ENCODE peak calls at places on chromosome 10, in ten cellular contexts. One of them, this sample, is unnamed.

GRCh38 chr10:47353351-47353750 is 5.2 kb downstream of the RBP3 start:
- DNase-seq in cardiac muscle cell: no peak
- DNase-seq in OCI-LY7: no peak
- DNase-seq in astrocyte of the spinal cord: no peak
- DNase-seq in GM10248: no peak
- DNase-seq in AG09319: no peak
- DNase-seq in spleen: peak; percentile 59
- DNase-seq in CD8-positive, alpha-beta T cell: no peak
- DNase-seq in sigmoid colon: no peak
- DNase-seq in GM12878: no peak
- DNase-seq in this sample: no peak

GRCh38 chr10:98967601-98968000 is 268.1 kb downstream of the HPSE2 start:
- DNase-seq in cardiac muscle cell: peak; percentile 51
- DNase-seq in OCI-LY7: no peak
- DNase-seq in astrocyte of the spinal cord: peak; percentile 36
- DNase-seq in GM10248: no peak
- DNase-seq in AG09319: no peak
- DNase-seq in spleen: no peak
- DNase-seq in CD8-positive, alpha-beta T cell: no peak
- DNase-seq in sigmoid colon: no peak
- DNase-seq in GM12878: no peak
- DNase-seq in this sample: no peak

GRCh38 chr10:57579926-57580325 is 687.8 kb downstream of the IPMK start:
- DNase-seq in cardiac muscle cell: peak; percentile 16
- DNase-seq in OCI-LY7: peak; percentile 8
- DNase-seq in astrocyte of the spinal cord: peak; percentile 24
- DNase-seq in GM10248: no peak
- DNase-seq in AG09319: no peak
- DNase-seq in spleen: no peak
- DNase-seq in CD8-positive, alpha-beta T cell: no peak
- DNase-seq in sigmoid colon: no peak
- DNase-seq in GM12878: no peak
- DNase-seq in this sample: no peak

GRCh38 chr10:79322616-79323566 is 24.4 kb upstream of the PPIF start:
- DNase-seq in cardiac muscle cell: peak; percentile 87
- DNase-seq in OCI-LY7: no peak
- DNase-seq in astrocyte of the spinal cord: peak; percentile 91
- DNase-seq in GM10248: no peak
- DNase-seq in AG09319: peak; percentile 53
- DNase-seq in spleen: peak; percentile 87
- DNase-seq in CD8-positive, alpha-beta T cell: peak; percentile 81
- DNase-seq in sigmoid colon: peak; percentile 88
- DNase-seq in GM12878: peak; percentile 46
- DNase-seq in this sample: no peak

GRCh38 chr10:5252177-5253037 is 55.8 kb downstream of the AKR1C4 start:
- DNase-seq in cardiac muscle cell: peak; percentile 27
- DNase-seq in OCI-LY7: no peak
- DNase-seq in astrocyte of the spinal cord: no peak
- DNase-seq in GM10248: no peak
- DNase-seq in AG09319: no peak
- DNase-seq in spleen: peak; percentile 50
- DNase-seq in CD8-positive, alpha-beta T cell: no peak
- DNase-seq in sigmoid colon: no peak
- DNase-seq in GM12878: no peak
- DNase-seq in this sample: no peak

GRCh38 chr10:27448926-27449325 is 55.2 kb upstream of the RAB18 start:
- DNase-seq in cardiac muscle cell: peak; percentile 8
- DNase-seq in OCI-LY7: no peak
- DNase-seq in astrocyte of the spinal cord: peak; percentile 48
- DNase-seq in GM10248: no peak
- DNase-seq in AG09319: no peak
- DNase-seq in spleen: no peak
- DNase-seq in CD8-positive, alpha-beta T cell: no peak
- DNase-seq in sigmoid colon: no peak
- DNase-seq in GM12878: no peak
- DNase-seq in this sample: no peak

GRCh38 chr10:21482821-21483220 is 42.7 kb downstream of the SKIDA1 start:
- DNase-seq in cardiac muscle cell: no peak
- DNase-seq in OCI-LY7: no peak
- DNase-seq in astrocyte of the spinal cord: no peak
- DNase-seq in GM10248: peak; percentile 2
- DNase-seq in AG09319: no peak
- DNase-seq in spleen: no peak
- DNase-seq in CD8-positive, alpha-beta T cell: no peak
- DNase-seq in sigmoid colon: no peak
- DNase-seq in GM12878: no peak
- DNase-seq in this sample: no peak

GRCh38 chr10:49170632-49171325 is 17.4 kb downstream of the TMEM273 start:
- DNase-seq in cardiac muscle cell: no peak
- DNase-seq in OCI-LY7: no peak
- DNase-seq in astrocyte of the spinal cord: no peak
- DNase-seq in GM10248: no peak
- DNase-seq in AG09319: no peak
- DNase-seq in spleen: peak; percentile 70
- DNase-seq in CD8-positive, alpha-beta T cell: no peak
- DNase-seq in sigmoid colon: no peak
- DNase-seq in GM12878: no peak
- DNase-seq in this sample: no peak

GRCh38 chr10:122168598-122168997 is 102.5 kb upstream of the BTBD16 start:
- DNase-seq in cardiac muscle cell: peak; percentile 6
- DNase-seq in OCI-LY7: no peak
- DNase-seq in astrocyte of the spinal cord: no peak
- DNase-seq in GM10248: no peak
- DNase-seq in AG09319: no peak
- DNase-seq in spleen: no peak
- DNase-seq in CD8-positive, alpha-beta T cell: no peak
- DNase-seq in sigmoid colon: no peak
- DNase-seq in GM12878: no peak
- DNase-seq in this sample: no peak

GRCh38 chr10:126576336-126576735 is 94.2 kb downstream of the C10orf90 start:
- DNase-seq in cardiac muscle cell: peak; percentile 36
- DNase-seq in OCI-LY7: no peak
- DNase-seq in astrocyte of the spinal cord: peak; percentile 83
- DNase-seq in GM10248: no peak
- DNase-seq in AG09319: no peak
- DNase-seq in spleen: no peak
- DNase-seq in CD8-positive, alpha-beta T cell: no peak
- DNase-seq in sigmoid colon: no peak
- DNase-seq in GM12878: no peak
- DNase-seq in this sample: no peak

GRCh38 chr10:78331391-78331922 is 297.8 kb downstream of the RPS24 start:
- DNase-seq in cardiac muscle cell: peak; percentile 42
- DNase-seq in OCI-LY7: no peak
- DNase-seq in astrocyte of the spinal cord: peak; percentile 63
- DNase-seq in GM10248: no peak
- DNase-seq in AG09319: no peak
- DNase-seq in spleen: no peak
- DNase-seq in CD8-positive, alpha-beta T cell: no peak
- DNase-seq in sigmoid colon: peak; percentile 73
- DNase-seq in GM12878: no peak
- DNase-seq in this sample: no peak

GRCh38 chr10:97574374-97575100 is 2.0 kb downstream of the ANKRD2 start:
- DNase-seq in cardiac muscle cell: peak; percentile 61
- DNase-seq in OCI-LY7: no peak
- DNase-seq in astrocyte of the spinal cord: peak; percentile 58
- DNase-seq in GM10248: no peak
- DNase-seq in AG09319: no peak
- DNase-seq in spleen: peak; percentile 64
- DNase-seq in CD8-positive, alpha-beta T cell: no peak
- DNase-seq in sigmoid colon: no peak
- DNase-seq in GM12878: no peak
- DNase-seq in this sample: no peak

GRCh38 chr10:93630609-93631320 is 18.4 kb downstream of the PDE6C start:
- DNase-seq in cardiac muscle cell: no peak
- DNase-seq in OCI-LY7: no peak
- DNase-seq in astrocyte of the spinal cord: no peak
- DNase-seq in GM10248: no peak
- DNase-seq in AG09319: no peak
- DNase-seq in spleen: no peak
- DNase-seq in CD8-positive, alpha-beta T cell: no peak
- DNase-seq in sigmoid colon: no peak
- DNase-seq in GM12878: no peak
- DNase-seq in this sample: no peak

GRCh38 chr10:89793649-89794254 is 92.4 kb downstream of the KIF20B start:
- DNase-seq in cardiac muscle cell: peak; percentile 87
- DNase-seq in OCI-LY7: peak; percentile 72
- DNase-seq in astrocyte of the spinal cord: peak; percentile 79
- DNase-seq in GM10248: peak; percentile 60
- DNase-seq in AG09319: peak; percentile 34
- DNase-seq in spleen: no peak
- DNase-seq in CD8-positive, alpha-beta T cell: no peak
- DNase-seq in sigmoid colon: no peak
- DNase-seq in GM12878: peak; percentile 30
- DNase-seq in this sample: peak; percentile 40
- TF ChIP-seq CTCF in cardiac muscle cell: peak; percentile 75
- TF ChIP-seq CTCF in OCI-LY7: peak; percentile 94
- TF ChIP-seq CTCF in astrocyte of the spinal cord: peak; percentile 73
- TF ChIP-seq CTCF in GM10248: peak; percentile 76
- TF ChIP-seq CTCF in AG09319: peak; percentile 80
- TF ChIP-seq CTCF in spleen: peak; percentile 71
- TF ChIP-seq CTCF in CD8-positive, alpha-beta T cell: peak; percentile 78
- TF ChIP-seq CTCF in sigmoid colon: peak; percentile 70
- TF ChIP-seq CTCF in GM12878: peak; percentile 79
- TF ChIP-seq CTCF in this sample: peak; percentile 73

GRCh38 chr10:31708513-31708912 is 220.1 kb downstream of the ARHGAP12 start:
- DNase-seq in cardiac muscle cell: no peak
- DNase-seq in OCI-LY7: no peak
- DNase-seq in astrocyte of the spinal cord: no peak
- DNase-seq in GM10248: no peak
- DNase-seq in AG09319: no peak
- DNase-seq in spleen: no peak
- DNase-seq in CD8-positive, alpha-beta T cell: no peak
- DNase-seq in sigmoid colon: no peak
- DNase-seq in GM12878: no peak
- DNase-seq in this sample: no peak

GRCh38 chr10:31707578-31708411 is 220.8 kb downstream of the ARHGAP12 start:
- DNase-seq in cardiac muscle cell: peak; percentile 80
- DNase-seq in OCI-LY7: peak; percentile 3
- DNase-seq in astrocyte of the spinal cord: peak; percentile 86
- DNase-seq in GM10248: peak; percentile 80
- DNase-seq in AG09319: peak; percentile 32
- DNase-seq in spleen: no peak
- DNase-seq in CD8-positive, alpha-beta T cell: no peak
- DNase-seq in sigmoid colon: peak; percentile 80
- DNase-seq in GM12878: peak; percentile 90
- DNase-seq in this sample: peak; percentile 78

GRCh38 chr10:31709501-31709900 is 219.1 kb downstream of the ARHGAP12 start:
- DNase-seq in cardiac muscle cell: no peak
- DNase-seq in OCI-LY7: no peak
- DNase-seq in astrocyte of the spinal cord: no peak
- DNase-seq in GM10248: no peak
- DNase-seq in AG09319: no peak
- DNase-seq in spleen: no peak
- DNase-seq in CD8-positive, alpha-beta T cell: no peak
- DNase-seq in sigmoid colon: no peak
- DNase-seq in GM12878: no peak
- DNase-seq in this sample: no peak

GRCh38 chr10:31706921-31707571 is 221.6 kb downstream of the ARHGAP12 start:
- DNase-seq in cardiac muscle cell: peak; percentile 30
- DNase-seq in OCI-LY7: no peak
- DNase-seq in astrocyte of the spinal cord: no peak
- DNase-seq in GM10248: no peak
- DNase-seq in AG09319: no peak
- DNase-seq in spleen: peak; percentile 80
- DNase-seq in CD8-positive, alpha-beta T cell: no peak
- DNase-seq in sigmoid colon: peak; percentile 77
- DNase-seq in GM12878: no peak
- DNase-seq in this sample: peak; percentile 27

GRCh38 chr10:31709028-31709427 is 219.6 kb downstream of the ARHGAP12 start:
- DNase-seq in cardiac muscle cell: no peak
- DNase-seq in OCI-LY7: no peak
- DNase-seq in astrocyte of the spinal cord: no peak
- DNase-seq in GM10248: no peak
- DNase-seq in AG09319: no peak
- DNase-seq in spleen: no peak
- DNase-seq in CD8-positive, alpha-beta T cell: no peak
- DNase-seq in sigmoid colon: no peak
- DNase-seq in GM12878: no peak
- DNase-seq in this sample: no peak
- TF ChIP-seq CTCF in cardiac muscle cell: no peak
- TF ChIP-seq CTCF in OCI-LY7: no peak
- TF ChIP-seq CTCF in astrocyte of the spinal cord: no peak
- TF ChIP-seq CTCF in GM10248: no peak
- TF ChIP-seq CTCF in AG09319: peak; percentile 18
- TF ChIP-seq CTCF in spleen: no peak
- TF ChIP-seq CTCF in CD8-positive, alpha-beta T cell: no peak
- TF ChIP-seq CTCF in sigmoid colon: no peak
- TF ChIP-seq CTCF in GM12878: no peak
- TF ChIP-seq CTCF in this sample: peak; percentile 8

GRCh38 chr10:32376780-32377179 is 29.8 kb upstream of the EPC1 start:
- DNase-seq in cardiac muscle cell: no peak
- DNase-seq in OCI-LY7: no peak
- DNase-seq in astrocyte of the spinal cord: no peak
- DNase-seq in GM10248: no peak
- DNase-seq in AG09319: no peak
- DNase-seq in spleen: no peak
- DNase-seq in CD8-positive, alpha-beta T cell: no peak
- DNase-seq in sigmoid colon: no peak
- DNase-seq in GM12878: no peak
- DNase-seq in this sample: no peak

GRCh38 chr10:32379314-32379949 is 32.5 kb upstream of the EPC1 start:
- DNase-seq in cardiac muscle cell: peak; percentile 74
- DNase-seq in OCI-LY7: peak; percentile 73
- DNase-seq in astrocyte of the spinal cord: peak; percentile 79
- DNase-seq in GM10248: no peak
- DNase-seq in AG09319: peak; percentile 20
- DNase-seq in spleen: no peak
- DNase-seq in CD8-positive, alpha-beta T cell: no peak
- DNase-seq in sigmoid colon: no peak
- DNase-seq in GM12878: no peak
- DNase-seq in this sample: peak; percentile 53

GRCh38 chr10:32376027-32376426 is 29.1 kb upstream of the EPC1 start:
- DNase-seq in cardiac muscle cell: no peak
- DNase-seq in OCI-LY7: no peak
- DNase-seq in astrocyte of the spinal cord: no peak
- DNase-seq in GM10248: no peak
- DNase-seq in AG09319: no peak
- DNase-seq in spleen: no peak
- DNase-seq in CD8-positive, alpha-beta T cell: no peak
- DNase-seq in sigmoid colon: no peak
- DNase-seq in GM12878: no peak
- DNase-seq in this sample: no peak

GRCh38 chr10:32378371-32379301 is 31.7 kb upstream of the EPC1 start:
- DNase-seq in cardiac muscle cell: peak; percentile 90
- DNase-seq in OCI-LY7: peak; percentile 95
- DNase-seq in astrocyte of the spinal cord: peak; percentile 88
- DNase-seq in GM10248: peak; percentile 78
- DNase-seq in AG09319: peak; percentile 69
- DNase-seq in spleen: peak; percentile 98
- DNase-seq in CD8-positive, alpha-beta T cell: peak; percentile 87
- DNase-seq in sigmoid colon: peak; percentile 98
- DNase-seq in GM12878: peak; percentile 72
- DNase-seq in this sample: peak; percentile 83

GRCh38 chr10:32377458-32378370 is 30.8 kb upstream of the EPC1 start:
- DNase-seq in cardiac muscle cell: peak; percentile 51
- DNase-seq in OCI-LY7: peak; percentile 74
- DNase-seq in astrocyte of the spinal cord: peak; percentile 72
- DNase-seq in GM10248: no peak
- DNase-seq in AG09319: no peak
- DNase-seq in spleen: no peak
- DNase-seq in CD8-positive, alpha-beta T cell: peak; percentile 15
- DNase-seq in sigmoid colon: no peak
- DNase-seq in GM12878: no peak
- DNase-seq in this sample: peak; percentile 30
- TF ChIP-seq CTCF in cardiac muscle cell: peak; percentile 46
- TF ChIP-seq CTCF in OCI-LY7: peak; percentile 97
- TF ChIP-seq CTCF in astrocyte of the spinal cord: peak; percentile 45
- TF ChIP-seq CTCF in GM10248: peak; percentile 49
- TF ChIP-seq CTCF in AG09319: peak; percentile 46
- TF ChIP-seq CTCF in spleen: peak; percentile 25
- TF ChIP-seq CTCF in CD8-positive, alpha-beta T cell: peak; percentile 32
- TF ChIP-seq CTCF in sigmoid colon: peak; percentile 15
- TF ChIP-seq CTCF in GM12878: peak; percentile 49
- TF ChIP-seq CTCF in this sample: peak; percentile 45

GRCh38 chr10:75593690-75594556 is 162.5 kb downstream of the LRMDA start:
- DNase-seq in cardiac muscle cell: no peak
- DNase-seq in OCI-LY7: no peak
- DNase-seq in astrocyte of the spinal cord: no peak
- DNase-seq in GM10248: no peak
- DNase-seq in AG09319: no peak
- DNase-seq in spleen: no peak
- DNase-seq in CD8-positive, alpha-beta T cell: no peak
- DNase-seq in sigmoid colon: no peak
- DNase-seq in GM12878: no peak
- DNase-seq in this sample: no peak
- TF ChIP-seq CTCF in cardiac muscle cell: no peak
- TF ChIP-seq CTCF in OCI-LY7: peak; percentile 54
- TF ChIP-seq CTCF in astrocyte of the spinal cord: peak; percentile 31
- TF ChIP-seq CTCF in GM10248: no peak
- TF ChIP-seq CTCF in AG09319: peak; percentile 3
- TF ChIP-seq CTCF in spleen: no peak
- TF ChIP-seq CTCF in CD8-positive, alpha-beta T cell: no peak
- TF ChIP-seq CTCF in sigmoid colon: no peak
- TF ChIP-seq CTCF in GM12878: no peak
- TF ChIP-seq CTCF in this sample: peak; percentile 16